ENCODE peak calls at places on chromosomes 2 and 18, in six cellular contexts. R is LNCaP clone FGC; I is AG09309; A is stimulated activated CD4-positive, alpha-beta T cell treated with anti-CD3 and anti-CD28 coated beads, Interleukin-2, amount 100 ng/mL, for 48 hours; P is T-helper 2 cell; O is NCI-H748 treated with DMSO at 0.1 percent for 48 hours. Y is an unnamed sample.

GRCh38 chr2:227222292-227222691 is 57.9 kb downstream of the COL4A3 start:
- DNase-seq in P (no peak), O (no peak), I (no peak), A (no peak), R (no peak), Y (no peak)

GRCh38 chr2:237725661-237726060 is 72.9 kb upstream of the RBM44 start:
- DNase-seq in O (no peak), A (no peak), P (no peak), R (no peak), I (no peak), Y (no peak)

GRCh38 chr2:33144243-33144642 is 197.5 kb downstream of the LTBP1 start:
- DNase-seq in O (no peak), R (no peak), I (no peak), A (no peak), P (no peak), Y (no peak)

GRCh38 chr2:160224060-160224459 is 24.0 kb upstream of the ITGB6 start:
- DNase-seq in R (no peak), A (no peak), O (no peak), I (peak; percentile 89), P (peak; percentile 82), Y (peak; percentile 81)

GRCh38 chr2:234763051-234763909 is 188.5 kb upstream of the SH3BP4 start:
- DNase-seq in P (no peak), R (no peak), I (peak; percentile 33), O (no peak), A (no peak), Y (no peak)

GRCh38 chr18:68642003-68642402 is 72.9 kb downstream of the TMX3 start:
- DNase-seq in R (no peak), P (no peak), O (no peak), I (no peak), A (no peak), Y (no peak)

GRCh38 chr2:217793566-217794132 is 209.1 kb downstream of the TNS1 start:
- DNase-seq in A (no peak), O (no peak), P (no peak), I (no peak), R (no peak), Y (peak; percentile 26)

GRCh38 chr2:31081497-31081896 is 56.7 kb downstream of the GALNT14 start:
- DNase-seq in R (no peak), P (no peak), O (no peak), A (no peak), I (no peak), Y (no peak)

GRCh38 chr2:191329841-191330240 is 84.6 kb downstream of the MYO1B start:
- DNase-seq in O (no peak), A (no peak), P (no peak), R (peak; percentile 43), I (no peak), Y (no peak)

GRCh38 chr2:241849616-241850543 is 8.8 kb downstream of the PDCD1 start:
- DNase-seq in O (no peak), A (no peak), P (no peak), R (no peak), I (no peak), Y (peak; percentile 39)

GRCh38 chr2:112727276-112728028 is 6.6 kb downstream of the NT5DC4 start:
- DNase-seq in P (no peak), A (no peak), I (no peak), O (no peak), R (no peak), Y (peak; percentile 36)

GRCh38 chr18:77455004-77455403 is 205.4 kb downstream of the GALR1 start:
- DNase-seq in I (no peak), R (no peak), O (no peak), A (no peak), P (no peak), Y (no peak)

GRCh38 chr2:197777823-197778407 is 7.2 kb downstream of the BOLL start:
- DNase-seq in A (peak; percentile 21), P (peak; percentile 24), O (peak; percentile 6), R (peak; percentile 6), I (peak; percentile 16), Y (no peak)

Y was measured in SJSA1.